ENCODE peak calls at places on chromosomes 4 and X, in five cellular contexts. X is OCI-LY7; U is CD8-positive, alpha-beta T cell; Z is CD8-positive, alpha-beta memory T cell; C is naive thymus-derived CD4-positive, alpha-beta T cell. S is an unnamed sample.

GRCh38 chr4:28391877-28392276 is 1531.2 kb downstream of the STIM2 start:
- DNase-seq in X (no peak), U (no peak), Z (no peak), C (no peak), S (no peak)

GRCh38 chr4:144985536-144985935 is 112.5 kb downstream of the ANAPC10 start:
- DNase-seq in X (no peak), U (no peak), Z (no peak), C (no peak), S (no peak)

GRCh38 chr4:173537628-173538147 is 7.7 kb upstream of the HAND2 start:
- DNase-seq in X (no peak), U (no peak), Z (no peak), C (no peak), S (no peak)

GRCh38 chrX:11665144-11666040 is at the start of gene ARHGAP6:
- DNase-seq in X (no peak), U (no peak), Z (no peak), C (no peak), S (no peak)

GRCh38 chr4:20320232-20320631 is 68.5 kb downstream of the SLIT2 start:
- DNase-seq in X (no peak), U (no peak), Z (no peak), C (no peak), S (no peak)

GRCh38 chr4:3299538-3300197 is 6.8 kb downstream of the RGS12 start:
- DNase-seq in X (no peak), U (no peak), Z (no peak), C (no peak), S (no peak)

GRCh38 chr4:142875117-142875516 is 29.0 kb upstream of the INPP4B start:
- DNase-seq in X (peak; percentile 13), U (no peak), Z (no peak), C (no peak), S (no peak)

GRCh38 chr4:58075724-58076123 is 965.5 kb upstream of the IGFBP7 start:
- DNase-seq in X (no peak), U (no peak), Z (no peak), C (no peak), S (no peak)

GRCh38 chr4:88533937-88534750 is 10.6 kb upstream of the PYURF start:
- DNase-seq in X (no peak), U (no peak), Z (no peak), C (no peak), S (no peak)

GRCh38 chr4:25817059-25817681 is 45.6 kb downstream of the SEL1L3 start:
- DNase-seq in X (no peak), U (no peak), Z (no peak), C (no peak), S (no peak)

GRCh38 chr4:96170198-96170597 is 330.3 kb downstream of the PDHA2 start:
- DNase-seq in X (no peak), U (no peak), Z (no peak), C (no peak), S (no peak)

GRCh38 chrX:8879750-8880149 is 78.6 kb upstream of the FAM9A start:
- DNase-seq in X (peak; percentile 14), U (no peak), Z (peak; percentile 2), C (peak; percentile 4), S (no peak)

GRCh38 chr4:180449395-180449956 is 1793.7 kb upstream of the TENM3 start:
- DNase-seq in X (peak; percentile 55), U (no peak), Z (no peak), C (no peak), S (no peak)

GRCh38 chr4:57550143-57550542 is 440.0 kb upstream of the IGFBP7 start:
- DNase-seq in X (no peak), U (no peak), Z (no peak), C (no peak), S (no peak)

GRCh38 chr4:184056877-184057276 is 151.8 kb downstream of the STOX2 start:
- DNase-seq in X (no peak), U (no peak), Z (no peak), C (no peak), S (no peak)

GRCh38 chr4:48388504-48389154 is 47.3 kb downstream of the SLAIN2 start:
- DNase-seq in X (no peak), U (no peak), Z (no peak), C (no peak), S (no peak)

GRCh38 chrX:115013705-115014104 is 3.7 kb downstream of the IL13RA2 start:
- DNase-seq in X (no peak), U (no peak), Z (no peak), C (no peak), S (no peak)

GRCh38 chrX:9928083-9928482 is 39.1 kb upstream of the CLDN34 start:
- DNase-seq in X (no peak), U (no peak), Z (no peak), C (no peak), S (no peak)

GRCh38 chr4:83149885-83150562 is 35.5 kb upstream of the PLAC8 start:
- DNase-seq in X (no peak), U (no peak), Z (no peak), C (no peak), S (no peak)

GRCh38 chr4:116397291-116397690 is 688.1 kb downstream of the TRAM1L1 start:
- DNase-seq in X (no peak), U (no peak), Z (no peak), C (no peak), S (no peak)

GRCh38 chr4:46124773-46125172 is 919 bp upstream of the GABRG1 start:
- DNase-seq in X (no peak), U (no peak), Z (no peak), C (no peak), S (no peak)

GRCh38 chr4:39750216-39750615 is 52.3 kb downstream of the UBE2K start:
- DNase-seq in X (no peak), U (no peak), Z (no peak), C (no peak), S (no peak)

GRCh38 chr4:138639018-138639876 is 376.3 kb upstream of the NOCT start:
- DNase-seq in X (no peak), U (no peak), Z (no peak), C (no peak), S (no peak)

GRCh38 chr4:26076000-26076587 is 162.1 kb downstream of the SMIM20 start:
- DNase-seq in X (no peak), U (no peak), Z (no peak), C (no peak), S (no peak)

GRCh38 chrX:16946361-16946964 is at the start of gene REPS2:
- DNase-seq in X (peak; percentile 86), U (peak; percentile 67), Z (peak; percentile 69), C (peak; percentile 70), S (peak; percentile 32)

GRCh38 chr4:82710202-82710929 is 88.2 kb downstream of the SCD5 start:
- DNase-seq in X (no peak), U (no peak), Z (no peak), C (no peak), S (no peak)

GRCh38 chr4:83535520-83535944 is 376 bp upstream of the GPAT3 start:
- DNase-seq in X (no peak), U (no peak), Z (peak; percentile 3), C (peak; percentile 58), S (no peak)

GRCh38 chr4:3463556-3464348 is 646 bp downstream of the DOK7 start:
- DNase-seq in X (no peak), U (no peak), Z (no peak), C (no peak), S (no peak)

GRCh38 chr4:16820304-16820703 is 78.1 kb downstream of the LDB2 start:
- DNase-seq in X (no peak), U (no peak), Z (no peak), C (no peak), S (no peak)

GRCh38 chr4:112270643-112271484 is 14.8 kb downstream of the TIFA start:
- DNase-seq in X (no peak), U (no peak), Z (no peak), C (no peak), S (no peak)

GRCh38 chr4:107993969-107994368 is 4.3 kb downstream of the HADH start:
- DNase-seq in X (peak; percentile 76), U (no peak), Z (no peak), C (no peak), S (no peak)

GRCh38 chrX:10176121-10177003 is 19.6 kb downstream of the CLCN4 start:
- DNase-seq in X (no peak), U (no peak), Z (no peak), C (no peak), S (no peak)

GRCh38 chr4:37780444-37781133 is 45.9 kb upstream of the PGM2 start:
- DNase-seq in X (peak; percentile 65), U (peak; percentile 48), Z (peak; percentile 22), C (peak; percentile 87), S (no peak)

GRCh38 chr4:95129036-95129435 is 371.3 kb downstream of the BMPR1B start:
- DNase-seq in X (no peak), U (no peak), Z (no peak), C (no peak), S (no peak)

DNA sequence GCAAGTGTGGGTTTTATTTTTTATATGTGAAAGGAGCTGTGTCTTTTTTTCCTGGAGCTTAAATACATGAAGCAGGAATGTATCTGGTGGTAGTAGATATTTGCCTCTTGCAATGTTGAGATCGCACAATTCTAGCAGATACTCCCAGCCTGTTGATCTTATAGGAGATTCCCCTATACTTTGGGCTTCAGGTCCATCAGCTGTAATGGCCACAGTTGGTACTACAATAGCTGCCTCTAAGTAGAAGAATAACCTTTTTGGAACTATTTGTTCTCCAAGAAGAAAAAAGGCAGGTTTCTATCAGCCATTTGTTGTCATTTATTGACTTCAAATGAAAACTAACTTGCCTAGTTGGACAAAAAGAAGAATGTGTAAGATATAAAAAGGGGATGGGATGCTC is 37.7 kb downstream of the LIMCH1 start:
- DNase-seq in X (no peak), U (no peak), Z (no peak), C (no peak), S (no peak)
- H3K4me1 ChIP-seq in X (no peaks in the 10 kb centered on the region), U (no peaks in the 10 kb centered on the region), Z (no peaks in the 10 kb centered on the region), C (no peaks in the 10 kb centered on the region), S (no peaks in the 10 kb centered on the region)

DNA sequence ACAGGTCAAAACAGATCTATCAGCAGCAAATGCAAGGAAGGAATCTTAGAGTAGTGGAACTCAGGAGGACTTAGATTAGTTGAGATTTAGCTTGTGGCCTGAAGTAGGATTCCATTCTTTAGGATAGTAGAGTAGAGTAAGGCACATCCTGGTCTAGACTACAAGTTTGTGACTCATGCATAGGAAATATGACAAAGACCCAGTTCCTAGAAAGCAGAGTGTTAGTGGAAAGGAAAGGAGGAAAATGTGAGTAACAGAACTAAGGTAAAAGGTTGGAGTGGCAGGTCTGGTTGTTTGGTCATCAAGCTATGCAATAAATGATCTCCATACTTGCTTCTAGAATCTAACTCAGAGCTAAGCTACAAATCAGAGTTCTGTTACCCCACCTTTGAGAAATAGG is 595.0 kb downstream of the ACTRT1 start:
- DNase-seq in X (no peak), U (no peak), Z (no peak), C (no peak), S (no peak)
- H3K4me3 ChIP-seq in X (no peak overlapping the region), U (no peak overlapping the region), Z (no peak overlapping the region), C (no peak overlapping the region), S (no peak overlapping the region)

DNA sequence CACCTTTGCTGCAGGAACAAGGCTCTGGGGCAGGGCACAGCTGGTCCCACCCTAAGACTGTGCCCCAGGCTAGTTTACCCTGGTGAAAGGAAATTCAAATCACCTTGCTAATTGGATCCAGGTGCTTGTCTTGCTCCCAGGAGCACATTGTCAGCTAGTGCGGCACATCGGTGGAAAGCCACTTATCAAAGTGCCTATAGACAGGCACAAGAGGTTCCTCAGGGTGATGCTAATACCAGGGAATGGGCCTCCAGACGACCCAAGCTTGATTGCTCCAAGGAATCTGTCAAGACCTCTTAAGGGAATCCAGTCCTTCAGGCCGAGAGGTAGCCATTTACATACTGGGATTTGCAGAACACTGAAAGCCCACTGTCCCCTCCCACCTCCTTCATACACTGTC is 64.5 kb upstream of the PRPS1 start:
- DNase-seq in X (no peak), U (no peak), Z (no peak), C (no peak), S (no peak)
- H3K4me1 ChIP-seq in X (no peaks in the 10 kb centered on the region), U (no peaks in the 10 kb centered on the region), Z (no peaks in the 10 kb centered on the region), C (no peaks in the 10 kb centered on the region), S (no peaks in the 10 kb centered on the region)

GRCh38 chr4:162116085-162116784 is 47.6 kb downstream of the FSTL5 start:
- DNase-seq in X (no peak), U (no peak), Z (no peak), C (no peak), S (no peak)
- H3K4me3 ChIP-seq in X (no peak overlapping the region), U (no peak overlapping the region), Z (no peak overlapping the region), C (no peak overlapping the region), S (no peak overlapping the region)